ENCODE peak calls at places on chromosomes 16 and 17, in eight cellular contexts. J, D, M, N, T, Z, V and Y are unnamed samples.
A peak's percentile ranks its signal among the peaks of the same experiment; 100 is the strongest.

GRCh38 chr16:12470311-12471229 is 333.1 kb downstream of the CPPED1 start:
- DNase-seq in J (no peak), D (no peak), M (no peak), N (peak; percentile 54), T (no peak), Z (no peak), V (peak; percentile 69), Y (no peak)

GRCh38 chr16:61872778-61873119 is 163.5 kb downstream of the CDH8 start:
- DNase-seq in J (no peak), D (no peak), M (no peak), N (no peak), T (no peak), Z (no peak), V (no peak), Y (no peak)

GRCh38 chr17:76354747-76355310 is 1.1 kb upstream of the PRPSAP1 start:
- DNase-seq in J (no peak), D (no peak), M (peak; percentile 18), N (no peak), T (peak; percentile 68), Z (no peak), V (no peak), Y (no peak)

GRCh38 chr16:27464663-27465482 is 62.9 kb downstream of the IL21R start:
- DNase-seq in J (no peak), D (no peak), M (no peak), N (peak; percentile 72), T (no peak), Z (no peak), V (no peak), Y (no peak)

GRCh38 chr16:69482410-69482951 is 58.1 kb downstream of the CYB5B start:
- DNase-seq in J (no peak), D (no peak), M (no peak), N (no peak), T (no peak), Z (peak; percentile 64), V (peak; percentile 74), Y (peak; percentile 21)

GRCh38 chr16:20904507-20905079 is 4.0 kb downstream of the LYRM1 start:
- DNase-seq in J (peak; percentile 49), D (no peak), M (peak; percentile 85), N (peak; percentile 38), T (no peak), Z (no peak), V (no peak), Y (peak; percentile 21)

GRCh38 chr17:77963441-77963840 is 4.9 kb downstream of the TNRC6C start:
- DNase-seq in J (no peak), D (no peak), M (peak; percentile 83), N (no peak), T (peak; percentile 17), Z (no peak), V (peak; percentile 73), Y (peak; percentile 44)

GRCh38 chr16:84013787-84014569 is 28.6 kb downstream of the SLC38A8 start:
- DNase-seq in J (peak; percentile 42), D (peak; percentile 10), M (peak; percentile 75), N (no peak), T (peak; percentile 99), Z (no peak), V (no peak), Y (peak; percentile 14)

GRCh38 chr16:67943619-67944503 is at the start of gene LCAT:
- DNase-seq in J (no peak), D (no peak), M (no peak), N (peak; percentile 84), T (peak; percentile 56), Z (no peak), V (peak; percentile 92), Y (no peak)

GRCh38 chr16:29141586-29142324 is 156.9 kb downstream of the LAT start:
- DNase-seq in J (no peak), D (no peak), M (no peak), N (peak; percentile 12), T (no peak), Z (peak; percentile 31), V (peak; percentile 38), Y (no peak)

GRCh38 chr16:29151317-29151716 is 166.5 kb downstream of the LAT start:
- DNase-seq in J (no peak), D (no peak), M (no peak), N (no peak), T (no peak), Z (peak; percentile 27), V (no peak), Y (no peak)

GRCh38 chr16:29148867-29149272 is 164.0 kb downstream of the LAT start:
- DNase-seq in J (no peak), D (no peak), M (peak; percentile 66), N (peak; percentile 61), T (no peak), Z (peak; percentile 27), V (no peak), Y (no peak)

GRCh38 chr16:29147710-29148425 is 163.0 kb downstream of the LAT start:
- DNase-seq in J (no peak), D (no peak), M (no peak), N (peak; percentile 29), T (no peak), Z (peak; percentile 35), V (no peak), Y (no peak)

DNA sequence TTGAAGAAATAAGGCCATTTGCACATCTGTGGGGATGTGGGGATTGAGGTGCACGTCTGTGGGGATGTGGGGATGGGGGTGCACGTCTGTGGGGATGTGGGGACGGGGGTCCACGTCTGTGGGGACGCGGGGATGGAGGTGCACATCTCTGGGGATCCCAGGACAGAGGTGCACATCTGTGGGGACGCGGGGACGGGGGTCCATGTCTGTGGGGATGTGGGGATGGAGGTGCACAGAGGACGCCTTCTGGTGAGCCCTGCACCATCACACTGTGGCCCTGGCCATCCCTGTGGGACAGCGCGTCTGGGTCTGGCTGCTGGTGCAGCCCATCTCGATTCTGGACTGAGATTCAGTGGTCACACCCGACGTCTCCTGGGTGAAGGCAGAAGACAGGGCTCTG is 161.4 kb downstream of the LAT start:
- DNase-seq in J (no peak), D (no peak), M (no peak), N (peak; percentile 55), T (no peak), Z (peak; percentile 44), V (peak; percentile 51), Y (no peak)
- TF ChIP-seq CTCF in J (no peak), D (no peak), M (no peak), N (no peak), T (no peak), Z (no peak), V (no peak), Y (no peak)

GRCh38 chr17:2393184-2393953 is 7.5 kb downstream of the MNT start:
- DNase-seq in J (no peak), D (no peak), M (peak; percentile 64), N (peak; percentile 98), T (peak; percentile 73), Z (peak; percentile 88), V (peak; percentile 96), Y (peak; percentile 87)

GRCh38 chr17:2390199-2390880 is 10.5 kb downstream of the MNT start:
- DNase-seq in J (no peak), D (no peak), M (no peak), N (no peak), T (no peak), Z (no peak), V (no peak), Y (no peak)

GRCh38 chr17:2393954-2394749 is 6.7 kb downstream of the MNT start:
- DNase-seq in J (no peak), D (no peak), M (no peak), N (no peak), T (no peak), Z (no peak), V (peak; percentile 72), Y (no peak)

GRCh38 chr17:2391597-2392251 is 9.1 kb downstream of the MNT start:
- DNase-seq in J (no peak), D (no peak), M (no peak), N (no peak), T (no peak), Z (no peak), V (no peak), Y (no peak)

DNA sequence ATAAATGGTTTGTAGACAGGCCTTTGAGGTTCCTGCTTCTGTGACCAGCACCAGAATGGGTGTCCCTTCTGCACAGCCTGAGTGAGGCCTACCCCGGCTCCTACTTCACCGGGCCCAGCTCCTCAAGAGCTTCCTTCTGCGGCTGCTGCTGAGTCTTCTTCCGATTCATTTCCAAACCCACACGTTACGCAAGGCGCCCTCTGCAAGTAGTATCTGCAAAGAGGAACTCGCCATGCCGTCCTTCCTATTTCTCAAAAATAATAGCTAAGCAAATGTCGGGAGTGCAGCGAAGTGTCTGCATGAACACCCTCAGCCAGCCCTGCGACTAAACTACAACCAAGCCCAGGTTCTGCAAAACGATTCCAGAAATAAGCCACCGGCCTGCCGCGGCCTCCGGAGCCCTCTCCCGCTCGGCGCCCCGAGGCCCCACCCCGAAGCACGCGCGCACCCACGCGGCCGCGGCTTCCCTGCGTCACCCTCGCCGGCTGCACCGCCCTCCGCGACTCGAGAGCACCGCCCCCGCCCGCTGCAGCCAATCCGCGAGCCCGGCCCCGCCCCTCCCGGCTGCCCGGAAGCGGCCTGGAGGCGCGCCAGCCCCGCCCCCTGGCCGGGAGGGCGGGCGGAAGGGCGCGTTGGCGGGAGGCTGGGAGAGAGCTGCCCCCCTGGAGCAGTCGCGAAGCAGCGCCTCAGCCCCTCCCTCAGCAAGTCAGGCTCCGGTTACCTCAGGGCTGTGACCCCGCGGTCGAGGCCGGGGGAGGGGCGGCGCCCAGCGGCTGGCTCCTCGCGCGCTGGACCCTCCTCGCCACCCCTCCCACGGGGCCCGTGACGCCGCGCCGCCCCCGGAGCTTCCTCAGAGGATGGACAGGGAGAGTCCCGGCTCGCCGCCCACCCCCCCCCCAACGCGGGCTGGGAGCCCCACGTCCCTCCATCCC is 8.3 kb downstream of the MNT start:
- DNase-seq in J (peak; percentile 60), D (no peak), M (peak; percentile 97), N (peak; percentile 100), T (peak; percentile 80), Z (peak; percentile 95), V (peak; percentile 98), Y (peak; percentile 94)
- TF ChIP-seq POLR2AphosphoS5 in J (peak; percentile 40), D (peak; percentile 59), M (no peak), N (peak; percentile 64), T (peak; percentile 9), Z (peak; percentile 58), V (peak; percentile 86), Y (peak; percentile 19)

GRCh38 chr17:75182319-75182568 is 515 bp downstream of the SUMO2 start:
- DNase-seq in J (no peak), D (no peak), M (peak; percentile 2), N (no peak), T (no peak), Z (no peak), V (no peak), Y (no peak)
- H3K27ac ChIP-seq in J (peak overlapping the region; percentile 95), D (peak overlapping the region; percentile 90), M (peak overlapping the region; percentile 95), N (peak overlapping the region; percentile 99), T (peak overlapping the region; percentile 100), Z (peak overlapping the region; percentile 99), V (peak overlapping the region; percentile 99), Y (peak overlapping the region; percentile 95)

DNA sequence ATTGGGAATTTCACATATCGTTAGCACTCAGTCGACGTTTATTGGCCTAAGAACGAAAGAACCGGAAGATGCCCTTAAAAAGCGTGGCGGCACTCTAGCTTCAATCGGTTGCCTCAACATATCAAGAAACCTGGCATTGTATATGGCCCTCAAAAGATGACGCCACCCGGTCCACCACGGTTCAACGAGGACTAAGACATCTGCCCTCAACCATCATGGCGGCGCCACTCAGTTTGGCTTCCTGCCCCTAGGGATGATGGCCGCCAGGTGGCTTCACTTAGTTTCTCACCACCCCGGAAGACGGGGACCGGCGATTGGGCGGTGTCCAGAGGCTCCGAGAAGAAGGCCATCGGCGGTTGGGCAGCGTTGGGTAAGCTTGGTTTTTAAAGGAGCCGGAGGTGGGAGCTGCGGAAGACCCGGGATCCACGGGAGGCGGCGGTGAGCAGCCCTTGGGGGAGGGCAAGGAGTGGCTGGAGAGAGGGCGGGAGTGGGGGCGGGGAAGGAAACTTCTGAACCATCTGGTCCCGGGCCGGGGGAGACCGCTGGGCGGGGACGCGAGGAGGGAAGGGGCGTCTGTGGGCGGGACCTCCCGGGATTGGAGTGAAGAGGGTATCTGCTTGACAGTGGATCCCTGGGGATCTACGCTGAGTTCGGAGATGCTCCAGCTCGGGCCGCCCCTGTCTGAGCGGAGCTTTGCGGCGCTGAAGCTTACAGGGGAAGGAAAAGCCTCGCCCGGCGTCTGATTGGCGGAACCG is at the start of gene PRR14:
- DNase-seq in J (peak; percentile 98), D (peak; percentile 93), M (peak; percentile 100), N (peak; percentile 94), T (peak; percentile 93), Z (peak; percentile 100), V (peak; percentile 100), Y (peak; percentile 100)
- TF ChIP-seq CTCF in J (peak; percentile 6), D (no peak), M (no peak), N (peak; percentile 42), T (peak; percentile 32), Z (peak; percentile 90), V (peak; percentile 60), Y (no peak)